ENCODE peak calls at places on chromosomes 13 and 19, in ten cellular contexts. G is colonic mucosa, F is NCI-H774, A is germinal center, Y is neuronal stem cell, W is tibial nerve, J is cardiac fibroblast, B is activated T-cell treated with anti-CD3 and anti-CD28 coated beads for 1 hour, X is NCI-H446 treated with DMSO at 0.1 percent for 48 hours, M is kidney glomerular epithelial cell. R is an unnamed sample.

GRCh38 chr13:102974574-102975195 is 91.5 kb downstream of the SLC10A2 start:
- DNase-seq in Y (no peak), G (no peak), B (no peak), W (no peak), X (no peak), J (no peak), M (no peak), A (no peak), F (no peak), R (no peak)

GRCh38 chr13:110696776-110697175 is 9.1 kb downstream of the CARS2 start:
- DNase-seq in X (no peak), J (no peak), A (no peak), B (no peak), W (no peak), Y (no peak), M (no peak), G (no peak), F (no peak), R (no peak)

GRCh38 chr13:30884543-30884942 is 21.5 kb upstream of the MEDAG start:
- DNase-seq in W (no peak), F (no peak), X (peak; percentile 18), M (no peak), B (no peak), J (no peak), A (no peak), G (no peak), Y (no peak), R (no peak)

GRCh38 chr13:42997381-42997780 is 5.3 kb upstream of the EPSTI1 start:
- DNase-seq in M (no peak), A (no peak), F (no peak), X (no peak), J (peak; percentile 76), G (no peak), Y (no peak), W (no peak), B (no peak), R (no peak)

GRCh38 chr13:20136781-20137703 is 23.8 kb downstream of the GJA3 start:
- DNase-seq in W (no peak), A (peak; percentile 54), J (no peak), F (peak; percentile 28), B (no peak), X (no peak), Y (no peak), M (no peak), G (peak; percentile 68), R (no peak)

GRCh38 chr19:48186015-48186414 is 15.5 kb downstream of the ZSWIM9 start:
- DNase-seq in F (no peak), A (peak; percentile 47), X (no peak), M (no peak), B (no peak), G (no peak), J (no peak), W (no peak), Y (no peak), R (no peak)

GRCh38 chr19:30083125-30083681 is 141.2 kb downstream of the URI1 start:
- DNase-seq in B (no peak), F (no peak), M (no peak), J (no peak), W (no peak), A (no peak), X (no peak), G (no peak), Y (no peak), R (no peak)

GRCh38 chr19:31306006-31306753 is 43.1 kb downstream of the TSHZ3 start:
- DNase-seq in J (no peak), G (no peak), F (no peak), X (no peak), Y (no peak), M (no peak), W (no peak), B (no peak), A (no peak), R (no peak)

GRCh38 chr19:34269968-34270621 is 15.7 kb downstream of the GARRE1 start:
- DNase-seq in M (peak; percentile 84), B (peak; percentile 48), F (no peak), J (peak; percentile 81), G (peak; percentile 45), A (peak; percentile 76), Y (no peak), W (no peak), X (no peak), R (no peak)

GRCh38 chr13:48448963-48449614 is 36.2 kb upstream of the LPAR6 start:
- DNase-seq in F (no peak), B (no peak), W (no peak), G (no peak), A (no peak), Y (no peak), X (no peak), J (peak; percentile 83), M (peak; percentile 25), R (peak; percentile 29)

GRCh38 chr13:79385694-79386093 is 20.4 kb downstream of the RBM26 start:
- DNase-seq in A (no peak), W (no peak), M (no peak), G (no peak), B (no peak), Y (no peak), F (no peak), X (no peak), J (no peak), R (no peak)

GRCh38 chr13:109783447-109783814 is 3.0 kb downstream of the IRS2 start:
- DNase-seq in F (no peak), J (no peak), X (no peak), Y (no peak), M (no peak), W (no peak), B (no peak), G (no peak), A (no peak), R (no peak)

GRCh38 chr19:6210091-6210490 is 69.7 kb downstream of the MLLT1 start:
- DNase-seq in X (no peak), M (no peak), J (no peak), W (no peak), B (no peak), G (no peak), Y (no peak), A (no peak), F (no peak), R (no peak)

GRCh38 chr19:18109731-18110671 is 12.4 kb downstream of the MAST3 start:
- DNase-seq in X (no peak), G (peak; percentile 80), B (peak; percentile 33), F (peak; percentile 14), A (peak; percentile 65), Y (no peak), M (no peak), J (no peak), W (no peak), R (no peak)

GRCh38 chr13:63285426-63285825 is 1869.8 kb upstream of the PCDH20 start:
- DNase-seq in Y (no peak), W (no peak), X (no peak), J (no peak), M (no peak), A (no peak), B (no peak), G (no peak), F (no peak), R (no peak)

GRCh38 chr19:16470911-16471811 is 609 bp downstream of the EPS15L1 start:
- DNase-seq in J (peak; percentile 44), X (no peak), W (no peak), A (peak; percentile 54), Y (no peak), G (peak; percentile 44), M (no peak), B (no peak), F (no peak), R (no peak)

GRCh38 chr19:1768248-1768647 is 14.9 kb downstream of the ONECUT3 start:
- DNase-seq in Y (no peak), G (no peak), M (no peak), B (no peak), F (no peak), X (no peak), J (no peak), W (no peak), A (no peak), R (no peak)

GRCh38 chr13:112725346-112726017 is 35.6 kb downstream of the ATP11A start:
- DNase-seq in J (no peak), F (peak; percentile 75), A (no peak), G (no peak), M (no peak), X (no peak), Y (no peak), W (no peak), B (no peak), R (no peak)

GRCh38 chr13:73938375-73939070 is 195.7 kb downstream of the KLF12 start:
- DNase-seq in X (no peak), F (no peak), A (no peak), M (peak; percentile 73), J (peak; percentile 82), B (no peak), W (no peak), G (no peak), Y (peak; percentile 5), R (peak; percentile 56)

GRCh38 chr19:29624489-29625210 is 18.6 kb downstream of the POP4 start:
- DNase-seq in F (no peak), B (no peak), Y (no peak), M (no peak), G (no peak), X (no peak), J (no peak), A (no peak), W (no peak), R (no peak)

GRCh38 chr19:21751379-21751778 is 16.0 kb downstream of the ZNF100 start:
- DNase-seq in M (no peak), X (no peak), Y (no peak), G (no peak), B (no peak), W (no peak), F (no peak), A (no peak), J (peak; percentile 29), R (no peak)

GRCh38 chr19:13044160-13044853 is 49.0 kb downstream of the NFIX start:
- DNase-seq in G (no peak), X (no peak), J (no peak), M (no peak), F (peak; percentile 6), Y (no peak), B (peak; percentile 12), W (no peak), A (no peak), R (no peak)

GRCh38 chr13:104008571-104009435 is 942.6 kb upstream of the SLC10A2 start:
- DNase-seq in Y (no peak), M (peak; percentile 49), B (no peak), F (no peak), X (no peak), G (no peak), J (peak; percentile 14), W (no peak), A (no peak), R (no peak)

GRCh38 chr13:44629465-44630183 is 53.5 kb upstream of the TSC22D1 start:
- DNase-seq in W (no peak), G (no peak), X (no peak), Y (no peak), B (no peak), J (peak; percentile 87), M (no peak), F (no peak), A (no peak), R (no peak)

GRCh38 chr19:45500918-45501729 is 2.9 kb downstream of the PPM1N start:
- DNase-seq in X (no peak), J (no peak), M (no peak), A (no peak), W (no peak), F (no peak), Y (no peak), B (no peak), G (no peak), R (no peak)

GRCh38 chr13:113398963-113399754 is 35.2 kb upstream of the GRTP1 start:
- DNase-seq in J (no peak), F (no peak), A (no peak), Y (no peak), B (no peak), M (no peak), G (no peak), W (peak; percentile 12), X (no peak), R (peak; percentile 54)